ENCODE peak calls at places on chromosomes 5 and 9, in four cellular contexts. R, G, V and H are unnamed samples.

GRCh38 chr5:42991477-42992034 is 48.6 kb downstream of the ANXA2R start:
- DNase-seq in R (no peak), G (no peak), V (no peak), H (no peak)

GRCh38 chr5:173689171-173689676 is 72.8 kb upstream of the BOD1 start:
- DNase-seq in R (peak), G (peak), V (no peak), H (no peak)

GRCh38 chr9:118091221-118091620 is 387.0 kb downstream of the TLR4 start:
- DNase-seq in R (no peak), G (no peak), V (no peak), H (no peak)

GRCh38 chr9:132372177-132373095 is 17.6 kb upstream of the SETX start:
- DNase-seq in R (no peak), G (peak), V (no peak), H (peak)

GRCh38 chr5:158203256-158203655 is 344.3 kb upstream of the CLINT1 start:
- DNase-seq in R (peak), G (no peak), V (no peak), H (peak)

GRCh38 chr9:37676411-37676830 is 25.7 kb downstream of the FRMPD1 start:
- DNase-seq in R (peak), G (no peak), V (no peak), H (peak)

GRCh38 chr9:133857639-133858038 is 119.5 kb upstream of the SARDH start:
- DNase-seq in R (no peak), G (no peak), V (no peak), H (no peak)

GRCh38 chr9:122367065-122367464 is 3.8 kb upstream of the PTGS1 start:
- DNase-seq in R (no peak), G (no peak), V (no peak), H (no peak)

GRCh38 chr9:19155106-19155999 is 28.1 kb upstream of the PLIN2 start:
- DNase-seq in R (no peak), G (no peak), V (no peak), H (no peak)

GRCh38 chr9:20980713-20981481 is 50.5 kb downstream of the HACD4 start:
- DNase-seq in R (peak), G (peak), V (no peak), H (peak)

GRCh38 chr9:92671323-92671722 is 1.4 kb upstream of the IPPK start:
- DNase-seq in R (no peak), G (no peak), V (no peak), H (no peak)

GRCh38 chr9:138067594-138068367 is 190.2 kb downstream of the CACNA1B start:
- DNase-seq in R (no peak), G (no peak), V (no peak), H (no peak)

GRCh38 chr5:174505621-174506020 is 218.8 kb upstream of the MSX2 start:
- DNase-seq in R (no peak), G (no peak), V (no peak), H (no peak)

GRCh38 chr9:93094294-93095204 is 1.5 kb upstream of the CARD19 start:
- DNase-seq in R (no peak), G (peak), V (no peak), H (no peak)

GRCh38 chr5:132017738-132018625 is 6.5 kb upstream of the ACSL6 start:
- DNase-seq in R (no peak), G (no peak), V (no peak), H (no peak)

GRCh38 chr9:34380034-34380510 is 3.4 kb upstream of the MYORG start:
- DNase-seq in R (no peak), G (peak), V (no peak), H (no peak)

GRCh38 chr5:15748266-15748665 is 248.3 kb downstream of the FBXL7 start:
- DNase-seq in R (no peak), G (no peak), V (no peak), H (no peak)

GRCh38 chr9:130662099-130662926 is 2.1 kb upstream of the PRDM12 start:
- DNase-seq in R (no peak), G (no peak), V (no peak), H (no peak)